ENCODE peak calls at places on chromosome 18, in four cellular contexts. T is fibroblast of mammary gland, X is fibroblast of lung, D is A549. H is an unnamed sample.
A peak's percentile ranks its signal among the peaks of the same experiment; 100 is the strongest.

GRCh38 chr18:44601447-44601846 is 79.2 kb upstream of the SETBP1 start:
- DNase-seq in T (peak; percentile 85), X (peak; percentile 76), D (peak; percentile 45), H (peak; percentile 49)

GRCh38 chr18:55302337-55302833 is 285.6 kb downstream of the TCF4 start:
- DNase-seq in T (peak; percentile 45), X (peak; percentile 13), D (no peak), H (no peak)

GRCh38 chr18:59219672-59220163 is at the start of gene GRP:
- DNase-seq in T (no peak), X (no peak), D (no peak), H (no peak)

GRCh38 chr18:33817096-33817495 is 239.1 kb downstream of the ASXL3 start:
- DNase-seq in T (peak; percentile 82), X (peak; percentile 22), D (no peak), H (no peak)

GRCh38 chr18:45386256-45386655 is 229.0 kb upstream of the SLC14A2 start:
- DNase-seq in T (peak; percentile 49), X (peak; percentile 47), D (peak; percentile 28), H (no peak)

GRCh38 chr18:74463271-74463670 is 6.2 kb upstream of the DIPK1C start:
- DNase-seq in T (no peak), X (no peak), D (no peak), H (no peak)

GRCh38 chr18:6661692-6662415 is 67.7 kb upstream of the ARHGAP28 start:
- DNase-seq in T (no peak), X (no peak), D (no peak), H (no peak)

GRCh38 chr18:39724652-39725051 is 2159.1 kb upstream of the CELF4 start:
- DNase-seq in T (peak; percentile 52), X (peak; percentile 17), D (no peak), H (peak; percentile 5)

GRCh38 chr18:13278231-13278630 is 59.7 kb downstream of the LDLRAD4 start:
- DNase-seq in T (no peak), X (no peak), D (no peak), H (no peak)

GRCh38 chr18:58520964-58521363 is 107.9 kb downstream of the ALPK2 start:
- DNase-seq in T (peak; percentile 23), X (no peak), D (no peak), H (no peak)

GRCh38 chr18:957829-958228 is 53.2 kb downstream of the ADCYAP1 start:
- DNase-seq in T (no peak), X (no peak), D (no peak), H (no peak)

H was measured in lung microvascular endothelial cell.